ENCODE peak calls at places on chromosomes 16 and 17, in four cellular contexts. B is stomach, N is H1, H is neuronal stem cell. S is an unnamed sample.

GRCh38 chr16:79013004-79013403 is 587.5 kb downstream of the MAF start:
- DNase-seq in B (no peak), N (no peak), H (no peak), S (no peak)

GRCh38 chr16:79492036-79492435 is 108.5 kb downstream of the MAF start:
- DNase-seq in B (no peak), N (no peak), H (no peak), S (no peak)

GRCh38 chr17:55294042-55294751 is 29.4 kb downstream of the HLF start:
- DNase-seq in B (no peak), N (no peak), H (no peak), S (no peak)

GRCh38 chr16:50653633-50654524 is 27.2 kb downstream of the SNX20 start:
- DNase-seq in B (no peak), N (no peak), H (no peak), S (no peak)

GRCh38 chr16:72939247-72939646 is 108.7 kb downstream of the ZFHX3 start:
- DNase-seq in B (no peak), N (no peak), H (no peak), S (no peak)

GRCh38 chr16:68722119-68723024 is 14.7 kb upstream of the CDH1 start:
- DNase-seq in B (no peak), N (no peak), H (no peak), S (no peak)

GRCh38 chr17:10349403-10349802 is 23.4 kb downstream of the MYH13 start:
- DNase-seq in B (no peak), N (peak; percentile 71), H (no peak), S (no peak)

GRCh38 chr16:89318871-89319627 is 101.5 kb downstream of the ZNF778 start:
- DNase-seq in B (no peak), N (no peak), H (no peak), S (no peak)

GRCh38 chr17:42953669-42954068 is 10.6 kb downstream of the AARSD1 start:
- DNase-seq in B (peak; percentile 84), N (no peak), H (no peak), S (no peak)

GRCh38 chr17:81309140-81309858 is 14.2 kb upstream of the SLC38A10 start:
- DNase-seq in B (peak; percentile 90), N (peak; percentile 78), H (peak; percentile 54), S (peak; percentile 96)

GRCh38 chr17:74466111-74466784 is at the start of gene CD300A:
- DNase-seq in B (peak; percentile 54), N (peak; percentile 68), H (no peak), S (no peak)

GRCh38 chr16:22161999-22162657 is at the start of gene SDR42E2:
- DNase-seq in B (peak; percentile 31), N (peak; percentile 80), H (no peak), S (peak; percentile 37)

GRCh38 chr17:57600092-57600491 is 145.0 kb downstream of the CCDC182 start:
- DNase-seq in B (no peak), N (no peak), H (no peak), S (no peak)

GRCh38 chr17:79212150-79213087 is 137.8 kb downstream of the ENGASE start:
- DNase-seq in B (no peak), N (peak; percentile 69), H (no peak), S (no peak)

GRCh38 chr16:19295393-19295792 is 9.9 kb downstream of the CLEC19A start:
- DNase-seq in B (no peak), N (no peak), H (no peak), S (no peak)

GRCh38 chr16:89723279-89724250 is 2.2 kb downstream of the ZNF276 start:
- DNase-seq in B (peak; percentile 45), N (no peak), H (no peak), S (peak; percentile 24)

GRCh38 chr16:53456625-53457024 is 22.4 kb downstream of the RBL2 start:
- DNase-seq in B (no peak), N (no peak), H (no peak), S (no peak)

GRCh38 chr17:41284546-41284945 is 9.0 kb downstream of the KRTAP9-7 start:
- DNase-seq in B (no peak), N (no peak), H (no peak), S (no peak)

GRCh38 chr16:89828870-89829629 is 775 bp downstream of the SPIRE2 start:
- DNase-seq in B (no peak), N (no peak), H (no peak), S (peak; percentile 44)

GRCh38 chr17:81599719-81600486 is 37.0 kb downstream of the NPLOC4 start:
- DNase-seq in B (no peak), N (no peak), H (no peak), S (no peak)

GRCh38 chr17:43952724-43953666 is 745 bp downstream of the PYY start:
- DNase-seq in B (no peak), N (peak; percentile 93), H (peak; percentile 70), S (no peak)

GRCh38 chr17:79850571-79851460 is 11.6 kb upstream of the CBX4 start:
- DNase-seq in B (no peak), N (no peak), H (no peak), S (no peak)

GRCh38 chr16:65069766-65070165 is 52.1 kb downstream of the CDH11 start:
- DNase-seq in B (no peak), N (no peak), H (no peak), S (no peak)

GRCh38 chr17:66002807-66003206 is 189.1 kb downstream of the CEP112 start:
- DNase-seq in B (no peak), N (no peak), H (no peak), S (no peak)

GRCh38 chr17:45338023-45338781 is 21.4 kb upstream of the MAP3K14 start:
- DNase-seq in B (no peak), N (no peak), H (no peak), S (no peak)

GRCh38 chr17:70564006-70564620 is 394.8 kb downstream of the KCNJ2 start:
- DNase-seq in B (no peak), N (no peak), H (no peak), S (no peak)

GRCh38 chr17:57009737-57010445 is 32.0 kb downstream of the SCPEP1 start:
- DNase-seq in B (peak; percentile 69), N (peak; percentile 74), H (peak; percentile 26), S (peak; percentile 55)

DNA sequence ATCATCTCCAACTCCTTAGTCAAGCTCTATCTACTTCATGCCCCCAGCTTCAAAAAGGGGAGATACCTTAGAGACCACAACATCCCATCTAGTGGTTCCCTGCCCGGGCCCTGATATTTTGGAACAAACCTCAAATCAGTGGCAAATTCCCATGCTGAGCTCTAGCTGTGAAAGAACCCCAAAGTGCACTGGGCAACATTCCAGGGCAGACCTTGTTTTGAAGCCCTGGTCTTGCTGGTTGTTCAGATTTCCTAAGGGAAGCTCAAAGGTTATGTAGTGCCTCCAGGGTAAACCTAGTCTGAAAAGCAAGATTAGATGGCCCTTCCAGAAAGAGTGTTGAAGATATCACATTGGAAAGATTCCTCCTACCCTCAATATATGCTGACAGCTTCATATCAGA is 16.3 kb downstream of the FAM117A start:
- DNase-seq in B (no peak), N (no peak), H (no peak), S (peak; percentile 32)
- H3K4me1 ChIP-seq in B (peaks cover 19% of the 10 kb centered on the region), N (no peaks in the 10 kb centered on the region), H (no peaks in the 10 kb centered on the region), S (peaks cover 15% of the 10 kb centered on the region)

GRCh38 chr17:83084621-83085056 is 5.2 kb downstream of the METRNL start:
- DNase-seq in B (peak; percentile 63), N (no peak), H (no peak), S (peak; percentile 62)
- H3K4me1 ChIP-seq in B (peaks cover 74% of the 10 kb centered on the region), N (peaks cover 12% of the 10 kb centered on the region), H (peaks cover 7% of the 10 kb centered on the region), S (peaks cover 40% of the 10 kb centered on the region)

DNA sequence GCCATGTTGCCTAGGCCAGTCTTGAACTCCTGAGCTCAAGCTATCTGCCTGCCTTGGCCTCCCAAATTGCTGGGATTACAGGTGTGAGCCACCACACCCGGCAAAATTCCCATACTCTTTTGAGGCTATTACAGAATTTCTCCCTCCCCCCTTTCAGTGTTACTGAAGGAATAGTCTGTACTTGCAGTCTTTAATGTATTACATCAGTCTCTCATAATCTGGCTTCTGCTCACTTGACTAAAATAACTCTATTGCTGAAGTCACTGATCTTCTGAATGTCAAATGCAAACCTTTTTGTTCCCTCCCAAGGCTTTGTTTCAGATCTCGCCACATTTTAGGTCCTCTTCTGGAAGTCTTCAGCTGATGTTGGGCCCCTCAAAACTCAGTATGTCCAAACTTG is 51.8 kb downstream of the TNRC6A start:
- DNase-seq in B (no peak), N (no peak), H (no peak), S (no peak)
- H3K4me1 ChIP-seq in B (peaks cover 5% of the 10 kb centered on the region), N (no peaks in the 10 kb centered on the region), H (no peaks in the 10 kb centered on the region), S (peaks cover 15% of the 10 kb centered on the region)

GRCh38 chr17:37406635-37407455 is at the start of the genes ACACA and TADA2A:
- DNase-seq in B (peak; percentile 82), N (peak; percentile 83), H (peak; percentile 79), S (peak; percentile 80)
- H3K4me1 ChIP-seq in B (peaks cover 28% of the 10 kb centered on the region), N (no peaks in the 10 kb centered on the region), H (no peaks in the 10 kb centered on the region), S (peaks cover 22% of the 10 kb centered on the region)

GRCh38 chr16:57145046-57145963 is 40.5 kb downstream of the PSME3IP1 start:
- DNase-seq in B (no peak), N (no peak), H (no peak), S (no peak)
- H3K4me1 ChIP-seq in B (peaks cover 28% of the 10 kb centered on the region), N (peaks cover 12% of the 10 kb centered on the region), H (peaks cover 23% of the 10 kb centered on the region), S (peaks cover 61% of the 10 kb centered on the region)

GRCh38 chr17:75471207-75471606 is 14.8 kb downstream of the TMEM94 start:
- DNase-seq in B (no peak), N (no peak), H (no peak), S (no peak)
- H3K4me1 ChIP-seq in B (peaks cover 10% of the 10 kb centered on the region), N (no peaks in the 10 kb centered on the region), H (peaks cover 17% of the 10 kb centered on the region), S (peaks cover 5% of the 10 kb centered on the region)

S was measured in thyroid gland.